ENCODE peak calls at places on chromosomes 11 and 22, in ten cellular contexts. P, S, E, O, N, W, V, R, M and C are unnamed samples. For H3K36me3, the result is how much of the 10 kb centered on the place peaks cover.

GRCh38 chr11:9247863-9248262 is 17.3 kb downstream of the DENND5A start:
- DNase-seq in R (no peak), E (no peak), V (no peak), M (no peak), W (no peak), O (no peak), P (no peak), N (no peak), S (no peak), C (no peak)

GRCh38 chr22:22085702-22086500 is 103.3 kb upstream of the TOP3B start:
- DNase-seq in S (no peak), P (no peak), W (no peak), E (no peak), N (peak), R (no peak), O (no peak), V (peak), M (no peak), C (no peak)

GRCh38 chr11:6572215-6572614 is 31.2 kb downstream of the RRP8 start:
- DNase-seq in O (no peak), M (no peak), S (no peak), R (no peak), P (no peak), E (no peak), N (no peak), W (no peak), V (peak), C (no peak)

GRCh38 chr11:120336641-120337132 is 474 bp downstream of the ARHGEF12 start:
- DNase-seq in O (peak), S (no peak), N (no peak), V (no peak), R (peak), E (no peak), P (no peak), W (peak), M (no peak), C (peak)

GRCh38 chr11:103420593-103420992 is 311.4 kb downstream of the DYNC2H1 start:
- DNase-seq in S (no peak), E (peak), O (no peak), R (no peak), P (no peak), M (no peak), N (no peak), V (peak), W (no peak), C (no peak)

GRCh38 chr11:103450241-103450640 is 341.0 kb downstream of the DYNC2H1 start:
- DNase-seq in E (no peak), P (no peak), R (no peak), V (no peak), N (no peak), M (no peak), S (no peak), W (no peak), O (no peak), C (no peak)

GRCh38 chr22:41933411-41934177 is 7.0 kb upstream of the TNFRSF13C start:
- DNase-seq in P (no peak), M (peak), S (no peak), R (no peak), O (no peak), E (no peak), V (no peak), W (no peak), N (no peak), C (no peak)

GRCh38 chr11:92457250-92457649 is 232.6 kb downstream of the FAT3 start:
- DNase-seq in P (no peak), N (no peak), O (no peak), E (no peak), R (no peak), W (no peak), M (no peak), V (peak), S (no peak), C (no peak)

GRCh38 chr11:63944987-63945386 is 6.2 kb downstream of the NAA40 start:
- DNase-seq in E (no peak), S (peak), N (no peak), P (no peak), R (peak), O (peak), V (no peak), M (no peak), W (peak), C (no peak)

GRCh38 chr22:23267225-23268043 is 87.1 kb downstream of the BCR start:
- DNase-seq in P (no peak), N (no peak), M (no peak), O (no peak), R (no peak), V (no peak), W (no peak), S (no peak), E (no peak), C (no peak)

GRCh38 chr11:31641477-31642062 is 132.0 kb downstream of the ELP4 start:
- DNase-seq in P (no peak), O (peak), R (peak), W (peak), M (no peak), N (peak), V (no peak), S (peak), E (no peak), C (peak)

GRCh38 chr11:86719781-86720463 is 47.5 kb upstream of the ME3 start:
- DNase-seq in O (no peak), R (no peak), W (no peak), S (no peak), V (peak), E (peak), N (no peak), M (no peak), P (no peak), C (no peak)

GRCh38 chr11:123381149-123381548 is 48.9 kb upstream of the GRAMD1B start:
- DNase-seq in P (no peak), E (no peak), O (no peak), R (no peak), N (no peak), S (no peak), M (no peak), V (no peak), W (no peak), C (no peak)

GRCh38 chr11:123384116-123384515 is 46.0 kb upstream of the GRAMD1B start:
- DNase-seq in W (no peak), R (no peak), N (no peak), P (no peak), M (no peak), O (no peak), S (no peak), V (no peak), E (no peak), C (no peak)

GRCh38 chr11:123381817-123382554 is 48.1 kb upstream of the GRAMD1B start:
- DNase-seq in W (no peak), P (no peak), S (no peak), O (no peak), V (no peak), R (no peak), E (no peak), N (no peak), M (no peak), C (no peak)

GRCh38 chr11:123386746-123387510 is 43.1 kb upstream of the GRAMD1B start:
- DNase-seq in M (no peak), S (peak), E (no peak), P (no peak), N (no peak), W (no peak), V (peak), R (no peak), O (no peak), C (no peak)

DNA sequence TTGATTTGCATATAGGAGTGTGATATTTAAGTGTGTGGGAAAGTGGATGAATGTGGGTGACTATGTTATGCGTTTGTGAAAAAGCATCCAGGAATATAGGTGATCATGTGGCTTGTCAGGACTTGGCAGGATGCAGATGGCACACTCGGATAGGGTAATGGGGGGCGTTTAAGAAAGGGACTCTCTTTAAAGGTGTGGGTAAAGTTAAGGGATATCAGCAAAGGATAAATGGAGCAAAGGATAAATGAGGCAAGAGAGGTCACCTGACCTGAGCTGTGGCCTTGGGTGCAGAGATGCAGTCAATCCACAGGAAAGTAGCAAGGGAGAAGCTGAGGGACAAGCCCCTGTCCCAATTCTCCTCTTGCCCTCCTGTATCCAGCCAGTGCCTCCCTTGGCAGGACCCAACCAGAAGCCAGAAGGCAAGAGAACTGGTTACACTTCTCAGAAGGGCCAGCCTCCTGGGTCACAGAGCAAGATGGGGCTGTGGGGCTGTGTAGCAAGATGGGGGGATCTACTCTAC is 47.5 kb upstream of the GRAMD1B start:
- DNase-seq in V (no peak), E (no peak), N (no peak), O (no peak), W (no peak), S (no peak), P (no peak), M (no peak), R (no peak), C (no peak)
- H3K36me3 ChIP-seq in V (under half), E (under half), N (under half), O (under half), W (under half), S (under half), P (under half), M (under half), R (under half), C (under half)

GRCh38 chr11:89405629-89406028 is 85.5 kb downstream of the NOX4 start:
- DNase-seq in V (peak), W (no peak), S (peak), R (no peak), P (no peak), N (peak), M (no peak), E (no peak), O (no peak), C (no peak)
- TF ChIP-seq CTCF in V (peak), W (peak), S (peak), R (peak), P (no peak), N (no peak), M (no peak), E (peak), O (no peak), C (no peak)

DNA sequence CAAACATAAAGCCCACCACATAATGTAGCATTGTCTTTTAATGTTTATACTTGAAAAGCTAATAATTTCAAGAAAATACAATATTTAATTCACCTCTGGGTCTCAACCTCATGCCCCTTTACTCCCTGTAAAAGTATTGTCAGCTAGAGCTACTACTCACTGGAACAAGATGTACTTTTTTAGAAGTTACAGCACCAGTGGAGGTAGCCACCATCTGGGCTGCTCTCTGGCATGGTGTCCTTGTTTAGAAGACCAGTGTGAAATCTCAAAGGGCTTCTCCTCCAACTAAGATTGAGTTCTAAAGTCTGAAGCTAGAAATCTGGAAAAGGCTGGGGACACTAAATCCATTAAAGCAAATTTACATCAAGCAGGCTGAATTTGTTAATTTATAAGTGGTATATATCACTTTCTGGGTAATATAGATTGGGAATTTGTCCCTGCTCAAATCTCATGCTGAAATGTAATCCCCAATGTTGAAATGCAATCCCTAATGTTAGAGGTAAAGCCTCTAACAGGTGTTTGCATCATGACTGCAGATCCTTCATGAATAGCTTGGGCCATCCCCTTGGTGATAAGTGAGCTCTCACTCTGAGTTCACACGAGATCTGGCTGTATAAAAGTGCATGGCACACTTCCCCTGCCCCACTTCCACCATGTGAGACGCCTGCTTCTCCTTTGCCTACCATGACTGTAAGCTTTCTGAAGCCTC is 47.6 kb downstream of the PITPNB start:
- DNase-seq in O (no peak), P (no peak), M (no peak), V (no peak), N (no peak), E (no peak), S (no peak), W (no peak), R (no peak), C (no peak)
- H3K36me3 ChIP-seq in O (under half), P (under half), M (under half), V (under half), N (under half), E (under half), S (under half), W (under half), R (under half), C (under half)

DNA sequence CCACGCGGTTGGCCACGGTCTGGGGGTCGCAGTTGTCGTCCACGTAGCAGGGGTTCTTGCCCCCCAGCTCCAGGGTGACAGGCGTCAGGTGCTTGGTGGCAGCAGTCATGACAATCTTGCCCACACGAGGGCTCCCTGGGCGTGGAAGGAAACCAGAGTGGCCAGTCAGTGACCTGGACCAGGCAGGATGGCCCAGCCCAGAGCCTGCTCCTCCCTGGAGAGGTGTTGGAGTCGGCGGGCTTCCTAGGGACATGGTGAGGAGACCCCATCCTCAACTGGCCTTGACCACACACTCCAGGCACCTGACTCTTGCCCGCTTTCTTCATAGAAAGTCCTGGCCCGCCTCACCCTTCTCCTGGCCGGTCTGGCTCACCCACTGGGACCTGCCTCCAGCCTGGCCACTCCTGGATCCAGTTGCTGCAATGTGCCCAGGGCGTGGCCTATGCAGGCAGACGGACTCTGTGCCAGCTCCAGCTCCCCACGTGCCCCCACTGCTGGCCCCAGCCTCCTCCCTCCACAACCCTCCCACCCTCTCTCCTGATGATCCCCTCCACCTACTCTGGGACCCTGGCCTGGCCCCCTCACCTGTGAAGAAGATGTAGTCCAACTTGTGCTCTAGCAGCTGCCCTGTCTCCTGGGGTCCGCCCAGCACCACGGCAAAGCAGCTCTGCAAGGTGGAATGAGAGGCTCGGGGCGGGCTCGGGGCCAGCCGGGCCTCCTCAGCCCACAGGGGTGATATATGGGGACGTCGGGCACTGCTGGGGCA is 8.7 kb downstream of the ALDH3B2 start:
- DNase-seq in P (no peak), W (no peak), S (peak), O (peak), N (no peak), E (no peak), M (no peak), R (peak), V (no peak), C (peak)
- TF ChIP-seq CTCF in P (no peak), W (peak), S (no peak), O (peak), N (peak), E (peak), M (no peak), R (peak), V (peak), C (peak)